ENCODE peak calls at places on chromosomes 3 and 15, in five cellular contexts. One of them, this sample, is unnamed.

GRCh38 chr3:25863560-25863959 is 73.7 kb downstream of the OXSM start:
- DNase-seq in ovary: no peak
- DNase-seq in NB4: peak; percentile 19
- DNase-seq in right lobe of liver: no peak
- DNase-seq in esophagus squamous epithelium: no peak
- DNase-seq in this sample: no peak

GRCh38 chr15:43274136-43274535 is 7.4 kb upstream of the TGM5 start:
- DNase-seq in ovary: no peak
- DNase-seq in NB4: no peak
- DNase-seq in right lobe of liver: peak; percentile 52
- DNase-seq in esophagus squamous epithelium: no peak
- DNase-seq in this sample: no peak

GRCh38 chr3:140432176-140432753 is 245.6 kb upstream of the TRIM42 start:
- DNase-seq in ovary: peak; percentile 49
- DNase-seq in NB4: no peak
- DNase-seq in right lobe of liver: no peak
- DNase-seq in esophagus squamous epithelium: no peak
- DNase-seq in this sample: no peak

GRCh38 chr3:63899997-63900396 is 12.2 kb downstream of the SCAANT1 start:
- DNase-seq in ovary: no peak
- DNase-seq in NB4: no peak
- DNase-seq in right lobe of liver: no peak
- DNase-seq in esophagus squamous epithelium: no peak
- DNase-seq in this sample: no peak

GRCh38 chr3:184428561-184429175 is 48.8 kb downstream of the CHRD start:
- DNase-seq in ovary: no peak
- DNase-seq in NB4: no peak
- DNase-seq in right lobe of liver: no peak
- DNase-seq in esophagus squamous epithelium: no peak
- DNase-seq in this sample: no peak

GRCh38 chr3:25182794-25183193 is 245.3 kb upstream of the RARB start:
- DNase-seq in ovary: no peak
- DNase-seq in NB4: no peak
- DNase-seq in right lobe of liver: no peak
- DNase-seq in esophagus squamous epithelium: no peak
- DNase-seq in this sample: no peak

GRCh38 chr15:99546436-99547100 is 19.2 kb upstream of the MEF2A start:
- DNase-seq in ovary: no peak
- DNase-seq in NB4: no peak
- DNase-seq in right lobe of liver: no peak
- DNase-seq in esophagus squamous epithelium: no peak
- DNase-seq in this sample: no peak

GRCh38 chr3:158532099-158532734 is 38.8 kb upstream of the MLF1 start:
- DNase-seq in ovary: no peak
- DNase-seq in NB4: peak; percentile 49
- DNase-seq in right lobe of liver: no peak
- DNase-seq in esophagus squamous epithelium: no peak
- DNase-seq in this sample: no peak

GRCh38 chr3:114953215-114953799 is 193.8 kb downstream of the ZBTB20 start:
- DNase-seq in ovary: no peak
- DNase-seq in NB4: no peak
- DNase-seq in right lobe of liver: no peak
- DNase-seq in esophagus squamous epithelium: no peak
- DNase-seq in this sample: no peak

GRCh38 chr15:66672867-66673266 is 29.2 kb upstream of the SMAD6 start:
- DNase-seq in ovary: no peak
- DNase-seq in NB4: no peak
- DNase-seq in right lobe of liver: no peak
- DNase-seq in esophagus squamous epithelium: no peak
- DNase-seq in this sample: no peak

GRCh38 chr3:188135271-188135670 is 18.7 kb upstream of the LPP start:
- DNase-seq in ovary: no peak
- DNase-seq in NB4: no peak
- DNase-seq in right lobe of liver: no peak
- DNase-seq in esophagus squamous epithelium: no peak
- DNase-seq in this sample: no peak

GRCh38 chr3:141370065-141370533 is 1.8 kb downstream of the ZBTB38 start:
- DNase-seq in ovary: peak; percentile 51
- DNase-seq in NB4: peak; percentile 86
- DNase-seq in right lobe of liver: no peak
- DNase-seq in esophagus squamous epithelium: peak; percentile 9
- DNase-seq in this sample: no peak

GRCh38 chr3:134463676-134464611 is 21.8 kb downstream of the ANAPC13 start:
- DNase-seq in ovary: peak; percentile 94
- DNase-seq in NB4: no peak
- DNase-seq in right lobe of liver: no peak
- DNase-seq in esophagus squamous epithelium: no peak
- DNase-seq in this sample: peak; percentile 74

GRCh38 chr3:173733029-173733652 is 335.6 kb downstream of the NLGN1 start:
- DNase-seq in ovary: no peak
- DNase-seq in NB4: peak; percentile 13
- DNase-seq in right lobe of liver: no peak
- DNase-seq in esophagus squamous epithelium: no peak
- DNase-seq in this sample: no peak

GRCh38 chr3:190562866-190563525 is 49.1 kb downstream of the IL1RAP start:
- DNase-seq in ovary: no peak
- DNase-seq in NB4: no peak
- DNase-seq in right lobe of liver: no peak
- DNase-seq in esophagus squamous epithelium: no peak
- DNase-seq in this sample: no peak

GRCh38 chr15:99509686-99510461 is 55.9 kb upstream of the MEF2A start:
- DNase-seq in ovary: no peak
- DNase-seq in NB4: peak; percentile 90
- DNase-seq in right lobe of liver: no peak
- DNase-seq in esophagus squamous epithelium: no peak
- DNase-seq in this sample: no peak

GRCh38 chr3:128845119-128845518 is 34.3 kb upstream of the ACAD9 start:
- DNase-seq in ovary: no peak
- DNase-seq in NB4: peak; percentile 68
- DNase-seq in right lobe of liver: no peak
- DNase-seq in esophagus squamous epithelium: no peak
- DNase-seq in this sample: no peak

GRCh38 chr15:42919794-42920280 is 741 bp downstream of the TTBK2 start:
- DNase-seq in ovary: no peak
- DNase-seq in NB4: peak; percentile 70
- DNase-seq in right lobe of liver: no peak
- DNase-seq in esophagus squamous epithelium: no peak
- DNase-seq in this sample: no peak

GRCh38 chr15:92651877-92652575 is 3.5 kb downstream of the FAM174B start:
- DNase-seq in ovary: no peak
- DNase-seq in NB4: no peak
- DNase-seq in right lobe of liver: no peak
- DNase-seq in esophagus squamous epithelium: no peak
- DNase-seq in this sample: no peak

GRCh38 chr3:139686206-139686605 is 8.4 kb upstream of the NMNAT3 start:
- DNase-seq in ovary: peak; percentile 52
- DNase-seq in NB4: no peak
- DNase-seq in right lobe of liver: no peak
- DNase-seq in esophagus squamous epithelium: no peak
- DNase-seq in this sample: no peak

GRCh38 chr3:138395865-138396751 is 38.3 kb upstream of the ESYT3 start:
- DNase-seq in ovary: no peak
- DNase-seq in NB4: no peak
- DNase-seq in right lobe of liver: no peak
- DNase-seq in esophagus squamous epithelium: no peak
- DNase-seq in this sample: peak; percentile 46

GRCh38 chr3:125083776-125084175 is 28.0 kb upstream of the HEG1 start:
- DNase-seq in ovary: no peak
- DNase-seq in NB4: no peak
- DNase-seq in right lobe of liver: no peak
- DNase-seq in esophagus squamous epithelium: no peak
- DNase-seq in this sample: no peak

GRCh38 chr3:15499536-15499935 is 22.0 kb downstream of the COLQ start:
- DNase-seq in ovary: no peak
- DNase-seq in NB4: no peak
- DNase-seq in right lobe of liver: no peak
- DNase-seq in esophagus squamous epithelium: no peak
- DNase-seq in this sample: peak; percentile 79

GRCh38 chr15:42736793-42737528 is at the start of gene CDAN1:
- DNase-seq in ovary: peak; percentile 97
- DNase-seq in NB4: peak; percentile 89
- DNase-seq in right lobe of liver: peak; percentile 96
- DNase-seq in esophagus squamous epithelium: no peak
- DNase-seq in this sample: peak; percentile 87

GRCh38 chr3:195178124-195178910 is 92.6 kb downstream of the XXYLT1 start:
- DNase-seq in ovary: no peak
- DNase-seq in NB4: no peak
- DNase-seq in right lobe of liver: no peak
- DNase-seq in esophagus squamous epithelium: no peak
- DNase-seq in this sample: peak; percentile 86

GRCh38 chr3:129305592-129306091 is 27.0 kb downstream of the HMCES start:
- DNase-seq in ovary: peak; percentile 92
- DNase-seq in NB4: no peak
- DNase-seq in right lobe of liver: peak; percentile 48
- DNase-seq in esophagus squamous epithelium: no peak
- DNase-seq in this sample: peak; percentile 65

GRCh38 chr3:171749128-171749527 is 61.2 kb downstream of the PLD1 start:
- DNase-seq in ovary: no peak
- DNase-seq in NB4: no peak
- DNase-seq in right lobe of liver: no peak
- DNase-seq in esophagus squamous epithelium: no peak
- DNase-seq in this sample: no peak

GRCh38 chr15:94607176-94607654 is 375.9 kb downstream of the MCTP2 start:
- DNase-seq in ovary: peak; percentile 42
- DNase-seq in NB4: peak; percentile 44
- DNase-seq in right lobe of liver: peak; percentile 31
- DNase-seq in esophagus squamous epithelium: no peak
- DNase-seq in this sample: peak; percentile 39

GRCh38 chr3:23495507-23495906 is 292.4 kb downstream of the UBE2E2 start:
- DNase-seq in ovary: no peak
- DNase-seq in NB4: no peak
- DNase-seq in right lobe of liver: no peak
- DNase-seq in esophagus squamous epithelium: no peak
- DNase-seq in this sample: no peak

GRCh38 chr3:125353659-125354058 is 21.5 kb downstream of the ZNF148 start:
- DNase-seq in ovary: no peak
- DNase-seq in NB4: no peak
- DNase-seq in right lobe of liver: no peak
- DNase-seq in esophagus squamous epithelium: no peak
- DNase-seq in this sample: no peak

GRCh38 chr3:190038050-190038631 is 82.6 kb downstream of the P3H2 start:
- DNase-seq in ovary: no peak
- DNase-seq in NB4: peak; percentile 3
- DNase-seq in right lobe of liver: peak; percentile 59
- DNase-seq in esophagus squamous epithelium: no peak
- DNase-seq in this sample: peak; percentile 90

GRCh38 chr3:30408105-30408557 is 198.3 kb upstream of the TGFBR2 start:
- DNase-seq in ovary: no peak
- DNase-seq in NB4: no peak
- DNase-seq in right lobe of liver: no peak
- DNase-seq in esophagus squamous epithelium: no peak
- DNase-seq in this sample: no peak

GRCh38 chr3:63349583-63350177 is 71.6 kb downstream of the SYNPR start:
- DNase-seq in ovary: no peak
- DNase-seq in NB4: peak; percentile 56
- DNase-seq in right lobe of liver: peak; percentile 41
- DNase-seq in esophagus squamous epithelium: no peak
- DNase-seq in this sample: no peak

GRCh38 chr3:38115645-38116427 is 21.1 kb downstream of the ACAA1 start:
- DNase-seq in ovary: no peak
- DNase-seq in NB4: no peak
- DNase-seq in right lobe of liver: peak; percentile 10
- DNase-seq in esophagus squamous epithelium: no peak
- DNase-seq in this sample: no peak

GRCh38 chr3:24523988-24524727 is 29.5 kb upstream of the THRB start:
- DNase-seq in ovary: no peak
- DNase-seq in NB4: no peak
- DNase-seq in right lobe of liver: no peak
- DNase-seq in esophagus squamous epithelium: no peak
- DNase-seq in this sample: no peak

DNA sequence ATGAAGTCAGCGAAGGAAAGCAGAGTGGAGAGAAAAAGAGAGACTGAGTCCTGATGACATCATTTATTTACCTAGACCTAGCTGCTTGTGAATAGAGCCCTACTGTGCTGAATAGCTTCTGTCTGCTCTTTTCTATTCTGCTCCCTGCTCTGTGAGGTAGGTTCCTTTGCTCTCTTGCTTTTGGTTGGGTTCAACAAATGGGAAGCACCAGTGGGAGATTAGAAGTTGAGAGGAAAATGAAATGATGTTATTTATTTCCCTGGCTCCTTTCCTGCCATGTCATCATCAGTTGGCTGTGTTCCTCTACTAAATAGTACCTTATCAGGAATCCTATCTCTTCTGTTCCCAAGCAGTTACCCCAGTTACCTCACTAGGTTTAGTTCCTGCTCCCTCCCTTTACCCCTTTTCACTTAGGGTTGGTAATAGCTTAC is 23.5 kb downstream of the DTWD1 start:
- DNase-seq in ovary: no peak
- DNase-seq in NB4: no peak
- DNase-seq in right lobe of liver: no peak
- DNase-seq in esophagus squamous epithelium: no peak
- DNase-seq in this sample: no peak
- TF ChIP-seq CTCF in ovary: no peak
- TF ChIP-seq CTCF in NB4: no peak
- TF ChIP-seq CTCF in right lobe of liver: no peak
- TF ChIP-seq CTCF in esophagus squamous epithelium: no peak
- TF ChIP-seq CTCF in this sample: no peak

GRCh38 chr3:53255360-53255774 is 455 bp downstream of the TKT start:
- DNase-seq in ovary: peak; percentile 59
- DNase-seq in NB4: no peak
- DNase-seq in right lobe of liver: peak; percentile 46
- DNase-seq in esophagus squamous epithelium: no peak
- DNase-seq in this sample: no peak
- TF ChIP-seq POLR2A in ovary: no peak
- TF ChIP-seq POLR2A in NB4: no peak
- TF ChIP-seq POLR2A in right lobe of liver: no peak
- TF ChIP-seq POLR2A in esophagus squamous epithelium: no peak
- TF ChIP-seq POLR2A in this sample: no peak

GRCh38 chr15:73928971-73929627 is 2.8 kb downstream of the LOXL1 start:
- DNase-seq in ovary: no peak
- DNase-seq in NB4: no peak
- DNase-seq in right lobe of liver: no peak
- DNase-seq in esophagus squamous epithelium: no peak
- DNase-seq in this sample: no peak

GRCh38 chr15:73926191-73927002 is at the start of gene LOXL1:
- DNase-seq in ovary: peak; percentile 82
- DNase-seq in NB4: peak; percentile 59
- DNase-seq in right lobe of liver: peak; percentile 33
- DNase-seq in esophagus squamous epithelium: no peak
- DNase-seq in this sample: no peak

GRCh38 chr15:73928241-73928579 is 1.9 kb downstream of the LOXL1 start:
- DNase-seq in ovary: no peak
- DNase-seq in NB4: no peak
- DNase-seq in right lobe of liver: no peak
- DNase-seq in esophagus squamous epithelium: no peak
- DNase-seq in this sample: no peak

GRCh38 chr15:73927003-73927475 is 777 bp downstream of the LOXL1 start:
- DNase-seq in ovary: peak; percentile 79
- DNase-seq in NB4: peak; percentile 57
- DNase-seq in right lobe of liver: peak; percentile 53
- DNase-seq in esophagus squamous epithelium: no peak
- DNase-seq in this sample: peak; percentile 93

GRCh38 chr15:73927476-73928240 is 1.4 kb downstream of the LOXL1 start:
- DNase-seq in ovary: peak; percentile 82
- DNase-seq in NB4: peak; percentile 70
- DNase-seq in right lobe of liver: peak; percentile 56
- DNase-seq in esophagus squamous epithelium: no peak
- DNase-seq in this sample: no peak
- TF ChIP-seq CTCF in ovary: no peak
- TF ChIP-seq CTCF in NB4: peak; percentile 57
- TF ChIP-seq CTCF in right lobe of liver: no peak
- TF ChIP-seq CTCF in esophagus squamous epithelium: peak; percentile 36
- TF ChIP-seq CTCF in this sample: no peak

GRCh38 chr3:107240183-107241091 is 136.8 kb upstream of the CCDC54 start:
- DNase-seq in ovary: peak; percentile 90
- DNase-seq in NB4: peak; percentile 79
- DNase-seq in right lobe of liver: peak; percentile 75
- DNase-seq in esophagus squamous epithelium: no peak
- DNase-seq in this sample: peak; percentile 94
- TF ChIP-seq POLR2A in ovary: peak; percentile 74
- TF ChIP-seq POLR2A in NB4: no peak
- TF ChIP-seq POLR2A in right lobe of liver: peak; percentile 21
- TF ChIP-seq POLR2A in esophagus squamous epithelium: peak; percentile 38
- TF ChIP-seq POLR2A in this sample: no peak